ENCODE peak calls at places on chromosomes 6 and 20, in four cellular contexts. D is HCT116; T is CD4-positive, CD25-positive, alpha-beta regulatory T cell; L is aorta. O is an unnamed sample. For H3K4me1, the result is how much of the 10 kb centered on the place peaks cover.

GRCh38 chr6:12637960-12638641 is 78.5 kb upstream of the PHACTR1 start:
- DNase-seq in L (peak), D (peak), T (peak), O (peak)

GRCh38 chr6:152595507-152595906 is 41.7 kb downstream of the SYNE1 start:
- DNase-seq in L (no peak), T (no peak), D (no peak), O (no peak)

GRCh38 chr6:115908906-115909559 is 151.7 kb downstream of the FRK start:
- DNase-seq in T (no peak), D (no peak), L (no peak), O (no peak)

GRCh38 chr20:58854638-58855471 is 2.3 kb downstream of the GNAS start:
- DNase-seq in D (no peak), T (no peak), L (no peak), O (no peak)

GRCh38 chr6:53701333-53702073 is 35.9 kb upstream of the KLHL31 start:
- DNase-seq in T (peak), D (no peak), L (no peak), O (peak)

GRCh38 chr6:63635165-63635562 is 438 bp upstream of the PHF3 start:
- DNase-seq in T (no peak), L (no peak), D (no peak), O (no peak)

GRCh38 chr20:64053841-64054661 is 4.6 kb upstream of the SOX18 start:
- DNase-seq in D (peak), L (no peak), T (no peak), O (no peak)

GRCh38 chr20:3374296-3374695 is 33.2 kb downstream of the DNAAF9 start:
- DNase-seq in L (no peak), D (no peak), T (no peak), O (no peak)

GRCh38 chr20:32432277-32432676 is 74.1 kb downstream of the ASXL1 start:
- DNase-seq in T (no peak), L (no peak), D (no peak), O (no peak)

GRCh38 chr6:148760568-148761531 is 14.0 kb downstream of the UST start:
- DNase-seq in L (peak), D (no peak), T (peak), O (peak)

GRCh38 chr20:37574199-37574890 is 46.7 kb upstream of the BLCAP start:
- DNase-seq in D (no peak), T (no peak), L (no peak), O (no peak)

GRCh38 chr20:31452575-31452974 is 12.1 kb downstream of the DEFB123 start:
- DNase-seq in D (no peak), T (no peak), L (no peak), O (no peak)

GRCh38 chr6:157403684-157404051 is 22.7 kb downstream of the ZDHHC14 start:
- DNase-seq in D (no peak), L (no peak), T (no peak), O (no peak)

GRCh38 chr6:14743465-14744211 is 502.2 kb upstream of the JARID2 start:
- DNase-seq in D (peak), T (peak), L (peak), O (peak)

GRCh38 chr20:1660263-1660662 is 2.7 kb upstream of the SIRPG start:
- DNase-seq in D (no peak), L (no peak), T (peak), O (no peak)

GRCh38 chr6:29005183-29005885 is at the start of gene ZNF311:
- DNase-seq in L (peak), D (no peak), T (peak), O (peak)

GRCh38 chr20:34637245-34638185 is 39.4 kb downstream of the PIGU start:
- DNase-seq in T (no peak), D (no peak), L (no peak), O (no peak)

GRCh38 chr6:148761532-148761951 is 14.7 kb downstream of the UST start:
- DNase-seq in L (no peak), D (no peak), T (peak), O (no peak)

GRCh38 chr20:32527447-32528055 is 57.6 kb downstream of the NOL4L start:
- DNase-seq in T (no peak), D (no peak), L (no peak), O (no peak)

GRCh38 chr20:371755-372542 is 8.6 kb upstream of the TRIB3 start:
- DNase-seq in T (no peak), D (peak), L (peak), O (no peak)

GRCh38 chr20:62602550-62602949 is 39.8 kb upstream of the SLCO4A1 start:
- DNase-seq in L (no peak), T (peak), D (no peak), O (no peak)

GRCh38 chr6:163579880-163580295 is 165.4 kb downstream of the QKI start:
- DNase-seq in L (no peak), D (no peak), T (no peak), O (no peak)

DNA sequence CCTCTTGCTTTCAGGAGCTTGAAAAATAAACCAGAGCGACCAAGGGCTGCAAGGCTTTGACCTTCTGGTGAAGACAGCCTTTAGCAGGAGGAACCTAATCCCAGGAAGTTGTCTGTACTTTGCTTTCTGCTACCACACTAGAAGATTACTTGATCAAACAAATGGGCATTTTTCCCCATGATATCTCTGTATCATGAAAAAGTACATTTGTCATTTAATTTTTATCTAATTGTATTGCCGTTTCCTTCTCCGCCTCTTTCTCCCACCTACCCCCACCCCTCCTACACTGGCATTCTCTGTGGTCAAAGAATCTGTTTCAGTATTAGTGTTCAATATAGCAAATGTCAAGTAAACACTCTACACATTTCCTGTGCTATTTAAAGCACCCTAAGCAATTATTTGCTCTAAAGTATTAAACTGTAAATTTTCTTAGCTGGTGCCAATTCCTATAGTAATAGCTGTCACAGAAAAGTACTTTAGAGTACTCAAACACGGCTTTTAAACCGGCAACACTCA is 29.7 kb downstream of the ATXN1 start:
- DNase-seq in D (no peak), L (no peak), T (peak), O (no peak)
- H3K27ac ChIP-seq in D (no peak), L (no peak), T (peak), O (no peak)

GRCh38 chr20:50092436-50092835 is 20.5 kb downstream of the UBE2V1 start:
- DNase-seq in L (no peak), D (no peak), T (no peak), O (no peak)
- H3K4me1 ChIP-seq in L (under half), D (under half), T (under half), O (under half)

GRCh38 chr6:34596798-34597197 is 40.7 kb upstream of the SPDEF start:
- DNase-seq in L (no peak), D (no peak), T (no peak), O (no peak)
- H3K27ac ChIP-seq in L (no peak), D (no peak), T (no peak), O (no peak)

DNA sequence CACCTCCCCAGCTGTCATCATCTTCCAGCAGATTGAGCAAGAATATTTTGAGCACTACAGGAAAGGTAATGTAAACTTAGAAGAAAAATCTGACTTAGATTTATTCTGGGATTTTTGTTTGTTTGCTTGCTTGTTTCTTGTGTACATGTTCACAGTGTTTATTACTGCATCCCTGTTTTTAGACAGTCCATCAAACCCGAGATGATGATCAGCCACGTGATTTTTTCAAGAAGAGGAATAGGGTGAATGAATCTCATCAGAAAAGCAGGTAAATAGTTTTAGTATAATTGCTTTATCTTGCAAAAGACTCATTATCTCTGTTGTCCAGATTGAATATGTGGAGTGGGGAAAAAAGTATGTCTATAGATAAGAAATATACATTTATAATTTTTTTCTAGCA is 2.1 kb downstream of the FAM217B start:
- DNase-seq in T (no peak), D (no peak), L (no peak), O (no peak)
- H3K4me1 ChIP-seq in T (under half), D (under half), L (under half), O (under half)

GRCh38 chr6:145962581-145962980 is 1.6 kb downstream of the SHPRH start:
- DNase-seq in L (no peak), T (no peak), D (no peak), O (no peak)
- H3K27ac ChIP-seq in L (no peak), T (no peak), D (no peak), O (no peak)

GRCh38 chr20:24892522-24892921 is 56.5 kb upstream of the CST7 start:
- DNase-seq in T (no peak), D (no peak), L (no peak), O (no peak)
- H3K4me1 ChIP-seq in T (under half), D (under half), L (under half), O (under half)

DNA sequence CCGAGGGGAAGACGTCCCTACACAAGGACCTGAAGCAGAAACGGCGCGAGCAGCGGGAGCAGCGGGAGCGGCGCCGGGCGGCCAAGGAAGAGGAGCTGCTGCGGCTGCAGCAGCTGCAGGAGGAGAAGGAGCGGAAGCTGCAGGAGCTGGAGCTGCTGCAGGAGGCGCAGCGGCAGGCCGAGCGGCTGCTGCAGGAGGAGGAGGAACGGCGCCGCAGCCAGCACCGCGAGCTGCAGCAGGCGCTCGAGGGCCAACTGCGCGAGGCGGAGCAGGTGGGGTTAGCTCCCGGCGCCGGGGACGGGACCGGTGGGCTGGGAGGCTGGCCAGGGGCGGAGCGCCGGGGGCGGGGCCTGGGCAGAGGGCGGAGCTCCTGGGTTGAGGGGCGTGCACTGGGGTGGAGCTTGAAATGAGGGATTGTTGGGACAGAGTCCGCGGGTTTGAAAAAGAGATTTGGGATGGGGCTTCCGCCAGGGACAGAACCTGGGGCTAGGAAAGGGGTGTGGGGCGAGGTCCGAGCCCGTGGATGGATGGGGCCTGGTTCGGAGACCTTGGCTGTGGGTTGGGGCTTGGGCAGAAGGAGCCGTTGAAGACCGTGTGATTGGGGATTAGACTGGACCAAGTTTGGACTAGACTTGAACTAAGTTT is 20.7 kb downstream of the DEF6 start:
- DNase-seq in L (peak), T (no peak), D (no peak), O (peak)
- H3K27ac ChIP-seq in L (no peak), T (no peak), D (no peak), O (no peak)

GRCh38 chr6:155314092-155314772 is at the start of gene TFB1M:
- DNase-seq in D (peak), T (peak), L (peak), O (peak)
- H3K4me1 ChIP-seq in D (under half), T (under half), L (under half), O (under half)

O was measured in foreskin keratinocyte.